ENCODE peak calls at places on chromosomes 11 and 22, in five cellular contexts. G is stimulated activated effector memory CD8-positive, alpha-beta T cell treated with anti-CD3 and anti-CD28 coated beads, Interleukin-12 subunit alpha, Interleukin-12 subunit beta, amount 100 ng/mL, for 72 hours; A is GM23338; N is non-pigmented ciliary epithelial cell; T is fibroblast of pulmonary artery. Q is an unnamed sample.

GRCh38 chr11:111059726-111060125 is 185.8 kb upstream of the POU2AF2 start:
- DNase-seq in G (no peak), A (no peak), T (no peak), N (no peak), Q (no peak)

GRCh38 chr11:78840623-78841022 is 266.0 kb upstream of the NARS2 start:
- DNase-seq in G (no peak), N (no peak), T (peak; percentile 37), A (no peak), Q (no peak)

GRCh38 chr11:16356057-16356750 is at the start of gene SOX6:
- DNase-seq in A (peak; percentile 27), T (peak; percentile 20), N (no peak), G (no peak), Q (peak; percentile 39)

GRCh38 chr22:45284705-45285305 is at the start of gene UPK3A:
- DNase-seq in N (no peak), T (no peak), G (no peak), A (peak; percentile 92), Q (peak; percentile 96)

GRCh38 chr11:73262851-73263495 is 9.2 kb upstream of the P2RY6 start:
- DNase-seq in A (no peak), N (no peak), G (no peak), T (peak; percentile 44), Q (peak; percentile 31)

GRCh38 chr11:72013765-72014711 is 15.3 kb downstream of the IL18BP start:
- DNase-seq in A (no peak), G (no peak), N (no peak), T (no peak), Q (no peak)

GRCh38 chr11:62054484-62055121 is 69.2 kb upstream of the INCENP start:
- DNase-seq in G (no peak), A (peak; percentile 45), T (peak; percentile 56), N (no peak), Q (peak; percentile 63)

GRCh38 chr11:46290598-46291309 is 13.3 kb downstream of the CREB3L1 start:
- DNase-seq in N (peak; percentile 95), G (no peak), A (peak; percentile 98), T (peak; percentile 97), Q (peak; percentile 94)

GRCh38 chr22:40116496-40117200 is 61.1 kb upstream of the TNRC6B start:
- DNase-seq in T (no peak), N (no peak), G (no peak), A (no peak), Q (no peak)

GRCh38 chr11:64251986-64252837 is 882 bp downstream of the PLCB3 start:
- DNase-seq in A (peak; percentile 66), N (no peak), G (peak; percentile 64), T (no peak), Q (peak; percentile 72)

GRCh38 chr11:76251223-76251575 is 44.9 kb upstream of the WNT11 start:
- DNase-seq in N (no peak), T (no peak), G (no peak), A (no peak), Q (no peak)

GRCh38 chr11:63508009-63508408 is 2.1 kb downstream of the LGALS12 start:
- DNase-seq in G (no peak), T (no peak), N (no peak), A (peak; percentile 80), Q (peak; percentile 92)

GRCh38 chr22:42807185-42807584 is 49.9 kb downstream of the ARFGAP3 start:
- DNase-seq in A (no peak), G (no peak), T (no peak), N (no peak), Q (no peak)

GRCh38 chr22:29481265-29482000 is 1.4 kb downstream of the NEFH start:
- DNase-seq in N (no peak), G (no peak), T (peak; percentile 16), A (peak; percentile 92), Q (peak; percentile 87)

GRCh38 chr22:37306494-37306829 is 24.2 kb downstream of the CYTH4 start:
- DNase-seq in A (no peak), G (no peak), N (no peak), T (no peak), Q (no peak)

GRCh38 chr22:41596776-41597634 is 7.4 kb upstream of the PMM1 start:
- DNase-seq in T (peak; percentile 68), A (peak; percentile 87), G (no peak), N (no peak), Q (peak; percentile 91)

GRCh38 chr22:37802310-37803194 is 5.2 kb upstream of the GCAT start:
- DNase-seq in T (peak; percentile 59), G (no peak), A (peak; percentile 90), N (no peak), Q (peak; percentile 90)

GRCh38 chr22:26939466-26939865 is 282.1 kb downstream of the MIAT start:
- DNase-seq in G (no peak), A (no peak), T (no peak), N (no peak), Q (no peak)

GRCh38 chr11:10388574-10388973 is 66.5 kb upstream of the AMPD3 start:
- DNase-seq in A (no peak), T (no peak), G (no peak), N (no peak), Q (no peak)

GRCh38 chr11:35134403-35135126 is 4.4 kb upstream of the CD44 start:
- DNase-seq in A (no peak), T (no peak), N (no peak), G (no peak), Q (no peak)

GRCh38 chr11:121767433-121767832 is 314.7 kb upstream of the SORL1-AS1 start:
- DNase-seq in A (no peak), N (no peak), G (no peak), T (no peak), Q (no peak)

GRCh38 chr11:45658292-45658991 is 7.0 kb downstream of the CHST1 start:
- DNase-seq in A (peak; percentile 90), N (peak; percentile 20), T (peak; percentile 79), G (no peak), Q (peak; percentile 88)

GRCh38 chr11:86046111-86046510 is 22.8 kb downstream of the PICALM start:
- DNase-seq in A (no peak), G (no peak), T (no peak), N (no peak), Q (no peak)

GRCh38 chr22:27594020-27594419 is 207.5 kb downstream of the MN1 start:
- DNase-seq in A (no peak), N (no peak), G (no peak), T (no peak), Q (no peak)